ENCODE peak calls at places on chromosomes 6 and 20, in six cellular contexts. One of them, this sample, is unnamed.
A peak's percentile ranks its signal among the peaks of the same experiment; 100 is the strongest.

GRCh38 chr6:130018830-130019795 is 732 bp downstream of the L3MBTL3 start:
- DNase-seq in NCI-H460: no peak
- DNase-seq in AG04450: no peak
- DNase-seq in astrocyte: peak; percentile 36
- DNase-seq in SHP77: no peak
- DNase-seq in AG04449: no peak
- DNase-seq in this sample: no peak

GRCh38 chr6:80607814-80608391 is 501.4 kb downstream of the BCKDHB start:
- DNase-seq in AG04449: peak; percentile 90
- DNase-seq in SHP77: no peak
- DNase-seq in NCI-H460: peak; percentile 34
- DNase-seq in AG04450: peak; percentile 68
- DNase-seq in astrocyte: peak; percentile 95
- DNase-seq in this sample: peak; percentile 99

GRCh38 chr6:128532827-128533226 is 12.4 kb upstream of the PTPRK start:
- DNase-seq in SHP77: no peak
- DNase-seq in NCI-H460: no peak
- DNase-seq in AG04450: no peak
- DNase-seq in AG04449: no peak
- DNase-seq in astrocyte: no peak
- DNase-seq in this sample: no peak

GRCh38 chr6:89667872-89668556 is 29.5 kb upstream of the LYRM2 start:
- DNase-seq in NCI-H460: no peak
- DNase-seq in AG04450: no peak
- DNase-seq in astrocyte: peak; percentile 52
- DNase-seq in SHP77: no peak
- DNase-seq in AG04449: peak; percentile 3
- DNase-seq in this sample: peak; percentile 14

GRCh38 chr6:21931641-21932335 is 338.2 kb downstream of the SOX4 start:
- DNase-seq in astrocyte: peak; percentile 88
- DNase-seq in SHP77: no peak
- DNase-seq in NCI-H460: no peak
- DNase-seq in AG04449: no peak
- DNase-seq in AG04450: no peak
- DNase-seq in this sample: peak; percentile 44

GRCh38 chr6:70551566-70551965 is 15.2 kb upstream of the SDHAF4 start:
- DNase-seq in SHP77: no peak
- DNase-seq in AG04450: no peak
- DNase-seq in AG04449: no peak
- DNase-seq in NCI-H460: no peak
- DNase-seq in astrocyte: no peak
- DNase-seq in this sample: no peak

GRCh38 chr6:131062245-131063027 is 609 bp downstream of the EPB41L2 start:
- DNase-seq in AG04450: no peak
- DNase-seq in AG04449: no peak
- DNase-seq in NCI-H460: no peak
- DNase-seq in astrocyte: no peak
- DNase-seq in SHP77: no peak
- DNase-seq in this sample: no peak

GRCh38 chr6:11270030-11271027 is 37.9 kb upstream of the NEDD9 start:
- DNase-seq in AG04449: no peak
- DNase-seq in NCI-H460: no peak
- DNase-seq in AG04450: no peak
- DNase-seq in astrocyte: peak; percentile 36
- DNase-seq in SHP77: no peak
- DNase-seq in this sample: peak; percentile 5

GRCh38 chr20:4375881-4376280 is 345.8 kb upstream of the PRND start:
- DNase-seq in NCI-H460: no peak
- DNase-seq in AG04449: peak; percentile 72
- DNase-seq in AG04450: peak; percentile 68
- DNase-seq in SHP77: no peak
- DNase-seq in astrocyte: peak; percentile 68
- DNase-seq in this sample: peak; percentile 70

GRCh38 chr6:4856779-4857178 is 80.6 kb downstream of the CDYL start:
- DNase-seq in NCI-H460: no peak
- DNase-seq in AG04449: no peak
- DNase-seq in SHP77: no peak
- DNase-seq in astrocyte: no peak
- DNase-seq in AG04450: no peak
- DNase-seq in this sample: no peak

GRCh38 chr6:151285121-151285520 is 45.4 kb downstream of the AKAP12 start:
- DNase-seq in NCI-H460: no peak
- DNase-seq in AG04450: no peak
- DNase-seq in SHP77: no peak
- DNase-seq in AG04449: peak; percentile 49
- DNase-seq in astrocyte: peak; percentile 77
- DNase-seq in this sample: peak; percentile 47

GRCh38 chr6:36829919-36830544 is 9.2 kb downstream of the CPNE5 start:
- DNase-seq in astrocyte: peak; percentile 51
- DNase-seq in SHP77: no peak
- DNase-seq in AG04450: no peak
- DNase-seq in NCI-H460: no peak
- DNase-seq in AG04449: no peak
- DNase-seq in this sample: no peak

GRCh38 chr6:166008441-166009369 is 158.9 kb downstream of the TBXT start:
- DNase-seq in NCI-H460: peak; percentile 96
- DNase-seq in AG04450: no peak
- DNase-seq in SHP77: peak; percentile 78
- DNase-seq in astrocyte: peak; percentile 70
- DNase-seq in AG04449: no peak
- DNase-seq in this sample: peak; percentile 80

GRCh38 chr20:58604410-58604881 is 46.6 kb upstream of the STX16 start:
- DNase-seq in AG04449: no peak
- DNase-seq in AG04450: no peak
- DNase-seq in SHP77: no peak
- DNase-seq in astrocyte: no peak
- DNase-seq in NCI-H460: no peak
- DNase-seq in this sample: no peak

GRCh38 chr20:48921883-48922867 is 664 bp downstream of the ARFGEF2 start:
- DNase-seq in AG04450: no peak
- DNase-seq in SHP77: no peak
- DNase-seq in astrocyte: peak; percentile 26
- DNase-seq in AG04449: no peak
- DNase-seq in NCI-H460: peak; percentile 24
- DNase-seq in this sample: no peak

GRCh38 chr6:125363360-125364121 is 61.8 kb upstream of the HDDC2 start:
- DNase-seq in NCI-H460: peak; percentile 3
- DNase-seq in astrocyte: peak; percentile 47
- DNase-seq in AG04450: no peak
- DNase-seq in AG04449: no peak
- DNase-seq in SHP77: peak; percentile 81
- DNase-seq in this sample: peak; percentile 87

GRCh38 chr20:17155401-17155800 is 71.4 kb upstream of the PCSK2 start:
- DNase-seq in AG04450: no peak
- DNase-seq in astrocyte: no peak
- DNase-seq in NCI-H460: no peak
- DNase-seq in AG04449: no peak
- DNase-seq in SHP77: no peak
- DNase-seq in this sample: no peak

GRCh38 chr6:42136508-42137191 is 5.8 kb downstream of the C6orf132 start:
- DNase-seq in SHP77: no peak
- DNase-seq in AG04449: no peak
- DNase-seq in astrocyte: peak; percentile 86
- DNase-seq in NCI-H460: no peak
- DNase-seq in AG04450: peak; percentile 42
- DNase-seq in this sample: peak; percentile 76

GRCh38 chr6:71123051-71123450 is 165.6 kb upstream of the OGFRL1 start:
- DNase-seq in SHP77: no peak
- DNase-seq in AG04450: no peak
- DNase-seq in NCI-H460: no peak
- DNase-seq in astrocyte: peak; percentile 67
- DNase-seq in AG04449: no peak
- DNase-seq in this sample: peak; percentile 64

GRCh38 chr20:47784599-47785320 is 521 bp downstream of the SULF2 start:
- DNase-seq in AG04449: no peak
- DNase-seq in astrocyte: peak; percentile 58
- DNase-seq in NCI-H460: peak; percentile 9
- DNase-seq in AG04450: no peak
- DNase-seq in SHP77: no peak
- DNase-seq in this sample: no peak

This sample was measured in brain microvascular endothelial cell.